ENCODE peak calls at places on chromosome 15, in five cellular contexts. U is brain microvascular endothelial cell; S is GM12865; P is CD8-positive, alpha-beta T cell; I is H7. N is an unnamed sample.

GRCh38 chr15:57017024-57017423 is 98.6 kb downstream of the TCF12 start:
- DNase-seq in U (no peak), S (peak; percentile 40), P (no peak), I (no peak), N (no peak)

GRCh38 chr15:27025411-27026051 is 54.5 kb downstream of the GABRG3 start:
- DNase-seq in U (no peak), S (no peak), P (no peak), I (no peak), N (no peak)

GRCh38 chr15:41438206-41438605 is 21.3 kb downstream of the RTF1 start:
- DNase-seq in U (peak; percentile 71), S (no peak), P (no peak), I (no peak), N (no peak)

GRCh38 chr15:39687965-39688364 is 94.7 kb downstream of the FSIP1 start:
- DNase-seq in U (no peak), S (no peak), P (no peak), I (no peak), N (no peak)

GRCh38 chr15:85044894-85045293 is 63.2 kb downstream of the PDE8A start:
- DNase-seq in U (no peak), S (no peak), P (no peak), I (no peak), N (no peak)

GRCh38 chr15:30922469-30923311 is 19.0 kb downstream of the FAN1 start:
- DNase-seq in U (peak; percentile 28), S (no peak), P (no peak), I (peak; percentile 71), N (no peak)

GRCh38 chr15:101579766-101580165 is 72.4 kb downstream of the TM2D3 start:
- DNase-seq in U (peak; percentile 46), S (peak; percentile 35), P (no peak), I (no peak), N (no peak)

GRCh38 chr15:73841756-73842590 is 31.4 kb upstream of the TBC1D21 start:
- DNase-seq in U (no peak), S (no peak), P (no peak), I (no peak), N (no peak)

GRCh38 chr15:63599401-63600000 is 2.3 kb downstream of the FBXL22 start:
- DNase-seq in U (no peak), S (peak; percentile 69), P (no peak), I (peak; percentile 81), N (peak; percentile 27)

GRCh38 chr15:66768984-66769383 is 66.9 kb downstream of the SMAD6 start:
- DNase-seq in U (no peak), S (no peak), P (no peak), I (no peak), N (no peak)

GRCh38 chr15:39171944-39172368 is 408.9 kb upstream of the THBS1 start:
- DNase-seq in U (peak; percentile 96), S (peak; percentile 45), P (no peak), I (peak; percentile 60), N (no peak)

GRCh38 chr15:38611228-38611627 is 46.6 kb upstream of the RASGRP1 start:
- DNase-seq in U (no peak), S (no peak), P (peak; percentile 9), I (no peak), N (no peak)

GRCh38 chr15:40925495-40925862 is 3.7 kb upstream of the DLL4 start:
- DNase-seq in U (no peak), S (no peak), P (no peak), I (no peak), N (no peak)

GRCh38 chr15:31216210-31216911 is 110.3 kb upstream of the KLF13 start:
- DNase-seq in U (no peak), S (peak; percentile 95), P (peak; percentile 50), I (no peak), N (peak; percentile 38)

GRCh38 chr15:74983725-74984231 is 11.6 kb upstream of the SCAMP5 start:
- DNase-seq in U (no peak), S (peak; percentile 70), P (no peak), I (no peak), N (no peak)

GRCh38 chr15:55846108-55846707 is 103.3 kb upstream of the PRTG start:
- DNase-seq in U (peak; percentile 83), S (peak; percentile 86), P (peak; percentile 2), I (peak; percentile 54), N (peak; percentile 22)

GRCh38 chr15:60899322-60899966 is 329.7 kb downstream of the RORA start:
- DNase-seq in U (no peak), S (peak; percentile 81), P (no peak), I (no peak), N (no peak)

GRCh38 chr15:84981054-84981710 is 474 bp upstream of the PDE8A start:
- DNase-seq in U (peak; percentile 91), S (peak; percentile 99), P (peak; percentile 94), I (peak; percentile 97), N (peak; percentile 98)

GRCh38 chr15:85019815-85020590 is 38.3 kb downstream of the PDE8A start:
- DNase-seq in U (no peak), S (peak; percentile 72), P (no peak), I (no peak), N (no peak)

GRCh38 chr15:89021224-89021623 is 67.0 kb upstream of the ABHD2 start:
- DNase-seq in U (no peak), S (no peak), P (no peak), I (no peak), N (no peak)

GRCh38 chr15:100713163-100713867 is 110.9 kb downstream of the ASB7 start:
- DNase-seq in U (peak; percentile 77), S (no peak), P (no peak), I (peak; percentile 65), N (no peak)

GRCh38 chr15:93603550-93603949 is 514.5 kb upstream of the RGMA start:
- DNase-seq in U (no peak), S (no peak), P (no peak), I (no peak), N (no peak)

GRCh38 chr15:81052046-81052445 is 51.3 kb downstream of the TLNRD1 start:
- DNase-seq in U (no peak), S (peak; percentile 23), P (no peak), I (no peak), N (peak; percentile 52)

GRCh38 chr15:68795298-68795848 is 25.3 kb downstream of the ANP32A start:
- DNase-seq in U (peak; percentile 82), S (peak; percentile 82), P (peak; percentile 33), I (peak; percentile 91), N (peak; percentile 53)

GRCh38 chr15:70512772-70513362 is 250.5 kb downstream of the UACA start:
- DNase-seq in U (peak; percentile 60), S (peak; percentile 91), P (no peak), I (peak; percentile 86), N (peak; percentile 83)

GRCh38 chr15:35673093-35673573 is 127.2 kb upstream of the DPH6 start:
- DNase-seq in U (no peak), S (peak; percentile 49), P (no peak), I (no peak), N (no peak)

GRCh38 chr15:48358681-48359152 is 27.5 kb downstream of the DUT start:
- DNase-seq in U (no peak), S (peak; percentile 45), P (no peak), I (no peak), N (no peak)

GRCh38 chr15:25175033-25175788 is 220.4 kb downstream of the SNRPN start:
- DNase-seq in U (no peak), S (no peak), P (no peak), I (peak; percentile 19), N (no peak)

GRCh38 chr15:63243101-63243500 is 34.3 kb upstream of the APH1B start:
- DNase-seq in U (no peak), S (no peak), P (no peak), I (no peak), N (no peak)

GRCh38 chr15:66739287-66739686 is 37.3 kb downstream of the SMAD6 start:
- DNase-seq in U (no peak), S (no peak), P (no peak), I (no peak), N (no peak)

GRCh38 chr15:47757331-47757730 is 40.0 kb downstream of the SEMA6D start:
- DNase-seq in U (no peak), S (no peak), P (no peak), I (no peak), N (no peak)

GRCh38 chr15:72488558-72488957 is 14.4 kb downstream of the ARIH1 start:
- DNase-seq in U (no peak), S (no peak), P (no peak), I (no peak), N (no peak)
- H3K4me3 ChIP-seq in U (no peak overlapping the region), S (no peak overlapping the region), P (no peak overlapping the region), I (no peak overlapping the region), N (peak overlapping the region; percentile 6)

DNA sequence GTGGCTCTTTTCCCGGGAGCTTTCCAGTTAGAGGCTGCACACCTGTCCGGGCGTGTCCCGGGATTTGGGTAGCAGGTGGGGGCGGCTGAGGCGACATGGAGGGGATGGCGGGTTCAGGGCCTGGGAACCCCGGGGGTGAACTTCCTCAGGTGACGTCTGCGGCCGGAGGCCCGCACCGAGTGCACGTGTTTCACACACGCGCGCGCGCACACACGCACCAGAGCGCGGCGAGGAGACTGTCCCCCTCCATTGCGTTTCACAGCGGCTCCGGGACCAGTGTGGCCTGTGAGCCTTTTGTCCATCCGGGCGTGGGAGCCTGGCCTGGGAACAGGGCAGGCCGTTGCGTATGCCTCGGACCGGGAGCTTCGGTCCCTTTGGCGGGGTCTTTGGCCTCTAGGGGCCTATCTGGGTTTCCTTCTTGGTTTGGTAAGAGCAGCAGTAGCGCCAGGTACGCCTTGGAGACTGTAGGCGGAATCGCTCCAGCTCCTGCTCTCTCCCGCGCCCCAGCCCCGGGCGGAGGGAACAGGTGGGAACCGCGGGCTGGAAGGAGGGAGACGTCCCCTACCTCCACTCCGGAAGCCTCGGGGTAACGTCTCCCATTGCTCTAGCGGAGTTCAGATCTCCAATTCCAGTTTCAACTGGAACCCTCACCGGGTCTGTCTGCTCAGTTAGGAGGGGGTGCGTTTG is 220.0 kb downstream of the MEIS2 start:
- DNase-seq in U (no peak), S (no peak), P (no peak), I (peak; percentile 79), N (no peak)
- H3K4me3 ChIP-seq in U (no peak overlapping the region), S (no peak overlapping the region), P (no peak overlapping the region), I (peak overlapping the region; percentile 27), N (no peak overlapping the region)

GRCh38 chr15:95698971-95699370 is 631.5 kb upstream of the NR2F2 start:
- DNase-seq in U (no peak), S (no peak), P (no peak), I (no peak), N (no peak)
- H3K4me3 ChIP-seq in U (no peak overlapping the region), S (no peak overlapping the region), P (no peak overlapping the region), I (no peak overlapping the region), N (no peak overlapping the region)

GRCh38 chr15:58119016-58119415 is 19.2 kb upstream of the AQP9 start:
- DNase-seq in U (no peak), S (no peak), P (no peak), I (no peak), N (no peak)
- H3K4me3 ChIP-seq in U (no peak overlapping the region), S (no peak overlapping the region), P (no peak overlapping the region), I (no peak overlapping the region), N (no peak overlapping the region)

N was measured in CD4-positive, CD25-positive, alpha-beta regulatory T cell.